ENCODE peak calls at places on chromosomes 13 and 19, in four cellular contexts. One of them, this sample, is unnamed.

GRCh38 chr13:70960841-70961443 is 852.7 kb upstream of the KLHL1 start:
- DNase-seq in stimulated activated CD8-positive, alpha-beta memory T cell treated with anti-CD3 and anti-CD28 coated beads, Interleukin-7, amount 100 ng/mL, for 1 hour: no peak
- DNase-seq in anterior cingulate cortex: peak
- DNase-seq in HS-27A: no peak
- DNase-seq in this sample: peak

GRCh38 chr19:2446390-2446789 is 10.4 kb downstream of the LMNB2 start:
- DNase-seq in HS-27A: no peak
- DNase-seq in anterior cingulate cortex: no peak
- DNase-seq in stimulated activated CD8-positive, alpha-beta memory T cell treated with anti-CD3 and anti-CD28 coated beads, Interleukin-7, amount 100 ng/mL, for 1 hour: no peak
- DNase-seq in this sample: no peak

GRCh38 chr13:42345367-42345766 is 73.4 kb downstream of the AKAP11 start:
- DNase-seq in stimulated activated CD8-positive, alpha-beta memory T cell treated with anti-CD3 and anti-CD28 coated beads, Interleukin-7, amount 100 ng/mL, for 1 hour: no peak
- DNase-seq in HS-27A: no peak
- DNase-seq in anterior cingulate cortex: no peak
- DNase-seq in this sample: no peak

GRCh38 chr13:71634605-71635443 is 232.2 kb downstream of the DACH1 start:
- DNase-seq in anterior cingulate cortex: no peak
- DNase-seq in HS-27A: no peak
- DNase-seq in stimulated activated CD8-positive, alpha-beta memory T cell treated with anti-CD3 and anti-CD28 coated beads, Interleukin-7, amount 100 ng/mL, for 1 hour: no peak
- DNase-seq in this sample: no peak

GRCh38 chr13:27449081-27449603 is 1.2 kb downstream of the MTIF3 start:
- DNase-seq in anterior cingulate cortex: no peak
- DNase-seq in HS-27A: no peak
- DNase-seq in stimulated activated CD8-positive, alpha-beta memory T cell treated with anti-CD3 and anti-CD28 coated beads, Interleukin-7, amount 100 ng/mL, for 1 hour: no peak
- DNase-seq in this sample: no peak

GRCh38 chr13:39915418-39915817 is 260.0 kb downstream of the COG6 start:
- DNase-seq in stimulated activated CD8-positive, alpha-beta memory T cell treated with anti-CD3 and anti-CD28 coated beads, Interleukin-7, amount 100 ng/mL, for 1 hour: no peak
- DNase-seq in HS-27A: no peak
- DNase-seq in anterior cingulate cortex: no peak
- DNase-seq in this sample: no peak

GRCh38 chr19:38836438-38837303 is 5.1 kb upstream of the ECH1 start:
- DNase-seq in stimulated activated CD8-positive, alpha-beta memory T cell treated with anti-CD3 and anti-CD28 coated beads, Interleukin-7, amount 100 ng/mL, for 1 hour: no peak
- DNase-seq in HS-27A: no peak
- DNase-seq in anterior cingulate cortex: no peak
- DNase-seq in this sample: no peak

GRCh38 chr19:49491804-49492572 is 4.2 kb upstream of the RPS11 start:
- DNase-seq in anterior cingulate cortex: no peak
- DNase-seq in stimulated activated CD8-positive, alpha-beta memory T cell treated with anti-CD3 and anti-CD28 coated beads, Interleukin-7, amount 100 ng/mL, for 1 hour: no peak
- DNase-seq in HS-27A: no peak
- DNase-seq in this sample: no peak

GRCh38 chr13:83810136-83810535 is 72.1 kb downstream of the SLITRK1 start:
- DNase-seq in stimulated activated CD8-positive, alpha-beta memory T cell treated with anti-CD3 and anti-CD28 coated beads, Interleukin-7, amount 100 ng/mL, for 1 hour: no peak
- DNase-seq in anterior cingulate cortex: peak
- DNase-seq in HS-27A: no peak
- DNase-seq in this sample: no peak

GRCh38 chr19:1923319-1923718 is 17.7 kb upstream of the CSNK1G2 start:
- DNase-seq in HS-27A: no peak
- DNase-seq in anterior cingulate cortex: no peak
- DNase-seq in stimulated activated CD8-positive, alpha-beta memory T cell treated with anti-CD3 and anti-CD28 coated beads, Interleukin-7, amount 100 ng/mL, for 1 hour: no peak
- DNase-seq in this sample: no peak

GRCh38 chr13:55361141-55361540 is 1779.6 kb upstream of the PRR20A start:
- DNase-seq in stimulated activated CD8-positive, alpha-beta memory T cell treated with anti-CD3 and anti-CD28 coated beads, Interleukin-7, amount 100 ng/mL, for 1 hour: no peak
- DNase-seq in anterior cingulate cortex: no peak
- DNase-seq in HS-27A: no peak
- DNase-seq in this sample: no peak

GRCh38 chr13:67229438-67230242 is 496 bp downstream of the PCDH9 start:
- DNase-seq in HS-27A: no peak
- DNase-seq in anterior cingulate cortex: no peak
- DNase-seq in stimulated activated CD8-positive, alpha-beta memory T cell treated with anti-CD3 and anti-CD28 coated beads, Interleukin-7, amount 100 ng/mL, for 1 hour: no peak
- DNase-seq in this sample: no peak

GRCh38 chr19:18769989-18770528 is 21.0 kb downstream of the COMP start:
- DNase-seq in stimulated activated CD8-positive, alpha-beta memory T cell treated with anti-CD3 and anti-CD28 coated beads, Interleukin-7, amount 100 ng/mL, for 1 hour: no peak
- DNase-seq in HS-27A: no peak
- DNase-seq in anterior cingulate cortex: no peak
- DNase-seq in this sample: no peak

GRCh38 chr19:2186071-2186846 is 22.5 kb downstream of the DOT1L start:
- DNase-seq in anterior cingulate cortex: no peak
- DNase-seq in stimulated activated CD8-positive, alpha-beta memory T cell treated with anti-CD3 and anti-CD28 coated beads, Interleukin-7, amount 100 ng/mL, for 1 hour: no peak
- DNase-seq in HS-27A: no peak
- DNase-seq in this sample: peak

GRCh38 chr13:98517576-98518310 is 59.2 kb downstream of the STK24 start:
- DNase-seq in stimulated activated CD8-positive, alpha-beta memory T cell treated with anti-CD3 and anti-CD28 coated beads, Interleukin-7, amount 100 ng/mL, for 1 hour: no peak
- DNase-seq in HS-27A: no peak
- DNase-seq in anterior cingulate cortex: no peak
- DNase-seq in this sample: no peak

GRCh38 chr19:7831452-7831851 is 1.4 kb downstream of the EVI5L start:
- DNase-seq in HS-27A: no peak
- DNase-seq in anterior cingulate cortex: no peak
- DNase-seq in stimulated activated CD8-positive, alpha-beta memory T cell treated with anti-CD3 and anti-CD28 coated beads, Interleukin-7, amount 100 ng/mL, for 1 hour: no peak
- DNase-seq in this sample: no peak

GRCh38 chr19:2814426-2814825 is 5.2 kb upstream of the ZNF554 start:
- DNase-seq in anterior cingulate cortex: no peak
- DNase-seq in stimulated activated CD8-positive, alpha-beta memory T cell treated with anti-CD3 and anti-CD28 coated beads, Interleukin-7, amount 100 ng/mL, for 1 hour: no peak
- DNase-seq in HS-27A: no peak
- DNase-seq in this sample: no peak

GRCh38 chr19:16001481-16002312 is 52.9 kb downstream of the OR10H4 start:
- DNase-seq in HS-27A: no peak
- DNase-seq in anterior cingulate cortex: no peak
- DNase-seq in stimulated activated CD8-positive, alpha-beta memory T cell treated with anti-CD3 and anti-CD28 coated beads, Interleukin-7, amount 100 ng/mL, for 1 hour: no peak
- DNase-seq in this sample: no peak

GRCh38 chr19:49335071-49335783 is at the start of gene CD37:
- DNase-seq in anterior cingulate cortex: no peak
- DNase-seq in stimulated activated CD8-positive, alpha-beta memory T cell treated with anti-CD3 and anti-CD28 coated beads, Interleukin-7, amount 100 ng/mL, for 1 hour: peak
- DNase-seq in HS-27A: no peak
- DNase-seq in this sample: no peak

GRCh38 chr19:19236173-19236572 is 24.4 kb downstream of the NCAN start:
- DNase-seq in stimulated activated CD8-positive, alpha-beta memory T cell treated with anti-CD3 and anti-CD28 coated beads, Interleukin-7, amount 100 ng/mL, for 1 hour: no peak
- DNase-seq in HS-27A: no peak
- DNase-seq in anterior cingulate cortex: no peak
- DNase-seq in this sample: no peak

GRCh38 chr13:98493035-98493401 is 83.9 kb downstream of the STK24 start:
- DNase-seq in stimulated activated CD8-positive, alpha-beta memory T cell treated with anti-CD3 and anti-CD28 coated beads, Interleukin-7, amount 100 ng/mL, for 1 hour: no peak
- DNase-seq in anterior cingulate cortex: no peak
- DNase-seq in HS-27A: no peak
- DNase-seq in this sample: no peak

GRCh38 chr13:48001127-48001881 is at the start of gene SUCLA2:
- DNase-seq in stimulated activated CD8-positive, alpha-beta memory T cell treated with anti-CD3 and anti-CD28 coated beads, Interleukin-7, amount 100 ng/mL, for 1 hour: peak
- DNase-seq in anterior cingulate cortex: peak
- DNase-seq in HS-27A: peak
- DNase-seq in this sample: peak

GRCh38 chr19:12794196-12794921 is 3.1 kb downstream of the JUNB start:
- DNase-seq in anterior cingulate cortex: no peak
- DNase-seq in stimulated activated CD8-positive, alpha-beta memory T cell treated with anti-CD3 and anti-CD28 coated beads, Interleukin-7, amount 100 ng/mL, for 1 hour: no peak
- DNase-seq in HS-27A: no peak
- DNase-seq in this sample: no peak